ENCODE peak calls at places on chromosomes 5 and 9, in eight cellular contexts. Y is CD14-positive monocyte, H is HL-60, Q is GM12865, A is HFFc6, E is neural progenitor cell, R is WERI-Rb-1, N is fibroblast of lung. F is an unnamed sample.
A peak's percentile ranks its signal among the peaks of the same experiment; 100 is the strongest.

GRCh38 chr5:5066276-5067186 is 73.6 kb upstream of the ADAMTS16 start:
- DNase-seq in H (no peak), N (peak; percentile 36), E (no peak), A (no peak), Y (no peak), R (no peak), Q (peak; percentile 37), F (no peak)

GRCh38 chr9:81754245-81754644 is 64.9 kb upstream of the TLE1 start:
- DNase-seq in Q (no peak), E (no peak), N (peak; percentile 49), Y (no peak), A (no peak), R (no peak), H (no peak), F (no peak)

GRCh38 chr9:77188242-77188641 is 10.9 kb downstream of the VPS13A start:
- DNase-seq in Q (no peak), Y (no peak), N (no peak), H (no peak), R (no peak), E (no peak), A (no peak), F (no peak)

GRCh38 chr5:165996484-165996883 is 2295.0 kb upstream of the WWC1 start:
- DNase-seq in A (no peak), H (no peak), Q (no peak), E (peak; percentile 12), Y (no peak), R (no peak), N (no peak), F (no peak)

GRCh38 chr9:134054891-134055811 is 12.7 kb downstream of the BRD3 start:
- DNase-seq in Y (peak; percentile 46), A (no peak), R (no peak), H (no peak), Q (no peak), E (no peak), N (no peak), F (no peak)

GRCh38 chr9:114314256-114314867 is 8.5 kb upstream of the ORM1 start:
- DNase-seq in A (no peak), R (peak; percentile 5), N (no peak), Q (no peak), Y (no peak), H (no peak), E (no peak), F (no peak)

GRCh38 chr5:131769961-131770360 is 26.9 kb downstream of the FNIP1 start:
- DNase-seq in A (no peak), Q (no peak), Y (no peak), R (no peak), H (no peak), N (peak; percentile 40), E (no peak), F (no peak)

GRCh38 chr9:109455391-109455790 is 42.7 kb downstream of the PTPN3 start:
- DNase-seq in Q (no peak), R (no peak), E (peak; percentile 46), N (no peak), Y (no peak), A (no peak), H (no peak), F (no peak)

GRCh38 chr5:115459844-115460243 is 84.7 kb downstream of the FEM1C start:
- DNase-seq in E (no peak), N (peak; percentile 88), Q (no peak), Y (no peak), A (peak; percentile 68), R (no peak), H (no peak), F (no peak)

GRCh38 chr9:88660611-88661010 is 125.6 kb downstream of the NXNL2 start:
- DNase-seq in E (peak; percentile 58), R (peak; percentile 47), A (peak; percentile 22), H (no peak), Q (peak; percentile 36), Y (no peak), N (peak; percentile 14), F (no peak)

GRCh38 chr9:75644649-75645048 is 245.8 kb upstream of the PCSK5 start:
- DNase-seq in E (no peak), H (no peak), Q (no peak), R (no peak), N (no peak), A (no peak), Y (no peak), F (no peak)

GRCh38 chr9:123544007-123544827 is 188.2 kb downstream of the CRB2 start:
- DNase-seq in A (peak; percentile 10), Q (peak; percentile 40), Y (no peak), R (peak; percentile 42), H (no peak), E (peak; percentile 57), N (peak; percentile 22), F (peak; percentile 59)

GRCh38 chr9:4228606-4229005 is 71.3 kb downstream of the GLIS3 start:
- DNase-seq in Q (peak; percentile 26), E (no peak), A (peak; percentile 46), H (no peak), R (no peak), N (peak; percentile 33), Y (no peak), F (no peak)

GRCh38 chr5:177467436-177467835 is 6.0 kb downstream of the DBN1 start:
- DNase-seq in E (no peak), N (no peak), H (no peak), Y (no peak), R (no peak), A (no peak), Q (no peak), F (no peak)

GRCh38 chr5:106862450-106863193 is 808.1 kb downstream of the EFNA5 start:
- DNase-seq in N (peak; percentile 91), E (no peak), Y (no peak), A (no peak), Q (peak; percentile 16), H (no peak), R (no peak), F (no peak)

GRCh38 chr9:90344013-90344412 is 298.6 kb downstream of the DIRAS2 start:
- DNase-seq in Y (no peak), R (no peak), N (peak; percentile 34), Q (no peak), A (no peak), E (peak; percentile 39), H (no peak), F (no peak)

GRCh38 chr9:125744616-125745387 is 2.4 kb upstream of the PBX3 start:
- DNase-seq in A (peak; percentile 89), R (no peak), E (no peak), N (peak; percentile 92), Q (no peak), H (no peak), Y (no peak), F (no peak)

GRCh38 chr9:93220627-93221425 is 36.9 kb downstream of the WNK2 start:
- DNase-seq in Y (no peak), A (no peak), N (no peak), R (no peak), H (no peak), Q (no peak), E (no peak), F (no peak)

GRCh38 chr9:68426755-68427154 is 70.3 kb downstream of the PGM5 start:
- DNase-seq in A (no peak), Q (no peak), E (no peak), Y (no peak), N (no peak), R (no peak), H (no peak), F (no peak)

GRCh38 chr9:68431307-68431706 is 74.9 kb downstream of the PGM5 start:
- DNase-seq in A (no peak), Y (no peak), R (no peak), Q (no peak), N (no peak), E (no peak), H (no peak), F (no peak)

GRCh38 chr9:68427216-68427994 is 71.0 kb downstream of the PGM5 start:
- DNase-seq in R (no peak), Y (no peak), H (no peak), Q (no peak), E (peak; percentile 29), N (no peak), A (no peak), F (no peak)
- TF ChIP-seq CTCF in R (no peak), Y (no peak), H (no peak), Q (no peak), E (no peak), N (no peak), A (no peak), F (no peak)

GRCh38 chr9:71975833-71976232 is 64.4 kb downstream of the C9orf85 start:
- DNase-seq in N (peak; percentile 5), A (peak; percentile 20), Y (no peak), E (no peak), R (no peak), Q (no peak), H (no peak), F (no peak)
- TF ChIP-seq CTCF in N (no peak), A (peak; percentile 69), Y (no peak), E (no peak), R (no peak), Q (no peak), H (peak; percentile 2), F (no peak)

GRCh38 chr5:141928051-141928450 is 4.4 kb downstream of the DELE1 start:
- DNase-seq in E (no peak), A (no peak), Q (no peak), Y (no peak), H (no peak), R (no peak), N (no peak), F (no peak)

GRCh38 chr5:141926434-141926833 is 2.8 kb downstream of the DELE1 start:
- DNase-seq in Q (no peak), H (no peak), N (no peak), R (no peak), A (no peak), E (no peak), Y (no peak), F (no peak)

GRCh38 chr5:141920771-141921170 is 2.9 kb upstream of the DELE1 start:
- DNase-seq in N (no peak), Q (no peak), E (no peak), Y (no peak), A (no peak), H (no peak), R (no peak), F (no peak)

GRCh38 chr5:141919218-141920129 is 4.2 kb upstream of the DELE1 start:
- DNase-seq in Q (no peak), Y (no peak), A (no peak), R (no peak), N (no peak), E (no peak), H (no peak), F (no peak)

GRCh38 chr5:141923443-141924313 is at the start of gene DELE1:
- DNase-seq in N (peak; percentile 92), E (peak; percentile 95), Y (peak; percentile 93), A (peak; percentile 89), H (peak; percentile 92), Q (peak; percentile 94), R (peak; percentile 94), F (peak; percentile 96)
- TF ChIP-seq CTCF in N (no peak), E (no peak), Y (no peak), A (no peak), H (no peak), Q (no peak), R (no peak), F (no peak)

DNA sequence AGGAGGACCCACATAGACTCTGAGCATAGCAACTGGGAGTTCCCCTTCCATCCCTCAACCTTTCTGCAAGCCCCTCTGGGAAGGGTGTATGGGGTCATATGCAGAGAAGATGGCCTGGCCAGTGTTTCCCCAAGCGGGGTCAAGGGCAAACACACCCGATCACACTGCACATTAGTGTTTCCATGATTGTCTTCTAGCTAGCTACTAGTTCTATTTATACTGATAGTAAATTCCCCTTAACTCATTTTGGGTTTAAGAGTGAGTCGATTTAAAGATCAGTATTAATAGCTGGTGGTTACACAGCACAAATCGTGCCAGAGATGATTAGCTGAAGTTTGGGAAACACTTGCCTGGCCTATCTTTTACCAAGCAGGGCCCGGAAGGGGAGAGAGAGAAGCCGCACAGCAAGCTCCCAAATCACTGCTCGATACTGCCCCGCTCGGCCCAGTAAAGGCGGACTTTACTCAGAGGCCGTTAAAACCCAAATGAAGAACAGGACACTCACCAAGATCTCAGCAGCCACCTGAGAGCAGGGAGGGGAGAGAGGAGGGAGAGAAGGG is 29.4 kb upstream of the TNIP1 start:
- DNase-seq in H (no peak), R (no peak), A (no peak), N (no peak), E (no peak), Y (peak; percentile 27), Q (peak; percentile 58), F (no peak)
- TF ChIP-seq CTCF in H (no peak), R (no peak), A (no peak), N (no peak), E (no peak), Y (no peak), Q (no peak), F (no peak)